ENCODE peak calls at places on chromosomes 3 and 15, in ten cellular contexts. One of them, this sample, is unnamed.

GRCh38 chr3:22922317-22922716 is 280.8 kb upstream of the UBE2E2 start:
- DNase-seq in NCI-H1436: no peak
- DNase-seq in glutamatergic neuron: no peak
- DNase-seq in HFFc6: no peak
- DNase-seq in endodermal cell: no peak
- DNase-seq in pulmonary artery endothelial cell: no peak
- DNase-seq in EH: no peak
- DNase-seq in NCI-H510A treated with DMSO at 0.1 percent for 48 hours: no peak
- DNase-seq in ELF-1: no peak
- DNase-seq in kidney epithelial cell: no peak
- DNase-seq in this sample: peak; percentile 8

GRCh38 chr3:99753268-99753975 is 64.2 kb upstream of the CMSS1 start:
- DNase-seq in NCI-H1436: peak; percentile 40
- DNase-seq in glutamatergic neuron: no peak
- DNase-seq in HFFc6: peak; percentile 63
- DNase-seq in endodermal cell: peak; percentile 68
- DNase-seq in pulmonary artery endothelial cell: peak; percentile 57
- DNase-seq in EH: peak; percentile 84
- DNase-seq in NCI-H510A treated with DMSO at 0.1 percent for 48 hours: peak; percentile 64
- DNase-seq in ELF-1: peak; percentile 16
- DNase-seq in kidney epithelial cell: peak; percentile 41
- DNase-seq in this sample: peak; percentile 39

GRCh38 chr3:109806929-109807328 is 469.6 kb upstream of the DPPA4 start:
- DNase-seq in NCI-H1436: no peak
- DNase-seq in glutamatergic neuron: no peak
- DNase-seq in HFFc6: peak; percentile 23
- DNase-seq in endodermal cell: no peak
- DNase-seq in pulmonary artery endothelial cell: peak; percentile 45
- DNase-seq in EH: peak; percentile 60
- DNase-seq in NCI-H510A treated with DMSO at 0.1 percent for 48 hours: no peak
- DNase-seq in ELF-1: no peak
- DNase-seq in kidney epithelial cell: no peak
- DNase-seq in this sample: no peak

GRCh38 chr15:92466834-92467233 is 73.2 kb downstream of the ST8SIA2 start:
- DNase-seq in NCI-H1436: no peak
- DNase-seq in glutamatergic neuron: no peak
- DNase-seq in HFFc6: no peak
- DNase-seq in endodermal cell: peak; percentile 29
- DNase-seq in pulmonary artery endothelial cell: no peak
- DNase-seq in EH: no peak
- DNase-seq in NCI-H510A treated with DMSO at 0.1 percent for 48 hours: no peak
- DNase-seq in ELF-1: no peak
- DNase-seq in kidney epithelial cell: no peak
- DNase-seq in this sample: no peak

GRCh38 chr3:149589332-149589731 is 68.5 kb downstream of the WWTR1 start:
- DNase-seq in NCI-H1436: no peak
- DNase-seq in glutamatergic neuron: no peak
- DNase-seq in HFFc6: peak; percentile 50
- DNase-seq in endodermal cell: no peak
- DNase-seq in pulmonary artery endothelial cell: no peak
- DNase-seq in EH: peak; percentile 87
- DNase-seq in NCI-H510A treated with DMSO at 0.1 percent for 48 hours: no peak
- DNase-seq in ELF-1: no peak
- DNase-seq in kidney epithelial cell: no peak
- DNase-seq in this sample: no peak

GRCh38 chr15:58453931-58454793 is 22.4 kb downstream of the LIPC start:
- DNase-seq in NCI-H1436: no peak
- DNase-seq in glutamatergic neuron: no peak
- DNase-seq in HFFc6: no peak
- DNase-seq in endodermal cell: no peak
- DNase-seq in pulmonary artery endothelial cell: no peak
- DNase-seq in EH: no peak
- DNase-seq in NCI-H510A treated with DMSO at 0.1 percent for 48 hours: no peak
- DNase-seq in ELF-1: no peak
- DNase-seq in kidney epithelial cell: no peak
- DNase-seq in this sample: no peak

GRCh38 chr3:131503328-131503650 is 518 bp upstream of the MRPL3 start:
- DNase-seq in NCI-H1436: no peak
- DNase-seq in glutamatergic neuron: no peak
- DNase-seq in HFFc6: no peak
- DNase-seq in endodermal cell: no peak
- DNase-seq in pulmonary artery endothelial cell: no peak
- DNase-seq in EH: peak; percentile 12
- DNase-seq in NCI-H510A treated with DMSO at 0.1 percent for 48 hours: no peak
- DNase-seq in ELF-1: no peak
- DNase-seq in kidney epithelial cell: no peak
- DNase-seq in this sample: peak; percentile 20

GRCh38 chr3:126378341-126378751 is 16.4 kb upstream of the CFAP100 start:
- DNase-seq in NCI-H1436: no peak
- DNase-seq in glutamatergic neuron: no peak
- DNase-seq in HFFc6: no peak
- DNase-seq in endodermal cell: no peak
- DNase-seq in pulmonary artery endothelial cell: no peak
- DNase-seq in EH: no peak
- DNase-seq in NCI-H510A treated with DMSO at 0.1 percent for 48 hours: no peak
- DNase-seq in ELF-1: no peak
- DNase-seq in kidney epithelial cell: no peak
- DNase-seq in this sample: no peak

GRCh38 chr15:35885870-35886269 is 339.9 kb upstream of the DPH6 start:
- DNase-seq in NCI-H1436: no peak
- DNase-seq in glutamatergic neuron: no peak
- DNase-seq in HFFc6: no peak
- DNase-seq in endodermal cell: no peak
- DNase-seq in pulmonary artery endothelial cell: no peak
- DNase-seq in EH: no peak
- DNase-seq in NCI-H510A treated with DMSO at 0.1 percent for 48 hours: no peak
- DNase-seq in ELF-1: no peak
- DNase-seq in kidney epithelial cell: no peak
- DNase-seq in this sample: no peak

GRCh38 chr15:33243869-33244268 is 49.4 kb upstream of the FMN1 start:
- DNase-seq in NCI-H1436: no peak
- DNase-seq in glutamatergic neuron: no peak
- DNase-seq in HFFc6: peak; percentile 69
- DNase-seq in endodermal cell: no peak
- DNase-seq in pulmonary artery endothelial cell: no peak
- DNase-seq in EH: peak; percentile 67
- DNase-seq in NCI-H510A treated with DMSO at 0.1 percent for 48 hours: no peak
- DNase-seq in ELF-1: no peak
- DNase-seq in kidney epithelial cell: peak; percentile 67
- DNase-seq in this sample: peak; percentile 24

GRCh38 chr15:50137330-50137761 is 18.3 kb upstream of the ATP8B4 start:
- DNase-seq in NCI-H1436: no peak
- DNase-seq in glutamatergic neuron: no peak
- DNase-seq in HFFc6: peak; percentile 99
- DNase-seq in endodermal cell: no peak
- DNase-seq in pulmonary artery endothelial cell: no peak
- DNase-seq in EH: peak; percentile 87
- DNase-seq in NCI-H510A treated with DMSO at 0.1 percent for 48 hours: no peak
- DNase-seq in ELF-1: no peak
- DNase-seq in kidney epithelial cell: peak; percentile 56
- DNase-seq in this sample: no peak

GRCh38 chr15:61379005-61379404 is 149.9 kb upstream of the RORA start:
- DNase-seq in NCI-H1436: no peak
- DNase-seq in glutamatergic neuron: no peak
- DNase-seq in HFFc6: no peak
- DNase-seq in endodermal cell: no peak
- DNase-seq in pulmonary artery endothelial cell: no peak
- DNase-seq in EH: no peak
- DNase-seq in NCI-H510A treated with DMSO at 0.1 percent for 48 hours: no peak
- DNase-seq in ELF-1: no peak
- DNase-seq in kidney epithelial cell: no peak
- DNase-seq in this sample: no peak

GRCh38 chr15:76183906-76184639 is 124.3 kb downstream of the TMEM266 start:
- DNase-seq in NCI-H1436: no peak
- DNase-seq in glutamatergic neuron: no peak
- DNase-seq in HFFc6: no peak
- DNase-seq in endodermal cell: no peak
- DNase-seq in pulmonary artery endothelial cell: no peak
- DNase-seq in EH: no peak
- DNase-seq in NCI-H510A treated with DMSO at 0.1 percent for 48 hours: no peak
- DNase-seq in ELF-1: no peak
- DNase-seq in kidney epithelial cell: no peak
- DNase-seq in this sample: no peak

GRCh38 chr15:60660290-60661051 is 181.5 kb upstream of the ICE2 start:
- DNase-seq in NCI-H1436: no peak
- DNase-seq in glutamatergic neuron: no peak
- DNase-seq in HFFc6: peak; percentile 52
- DNase-seq in endodermal cell: no peak
- DNase-seq in pulmonary artery endothelial cell: no peak
- DNase-seq in EH: peak; percentile 51
- DNase-seq in NCI-H510A treated with DMSO at 0.1 percent for 48 hours: no peak
- DNase-seq in ELF-1: no peak
- DNase-seq in kidney epithelial cell: no peak
- DNase-seq in this sample: peak; percentile 35

GRCh38 chr3:32200490-32200889 is 38.0 kb upstream of the CMTM8 start:
- DNase-seq in NCI-H1436: no peak
- DNase-seq in glutamatergic neuron: no peak
- DNase-seq in HFFc6: no peak
- DNase-seq in endodermal cell: no peak
- DNase-seq in pulmonary artery endothelial cell: peak; percentile 45
- DNase-seq in EH: no peak
- DNase-seq in NCI-H510A treated with DMSO at 0.1 percent for 48 hours: no peak
- DNase-seq in ELF-1: no peak
- DNase-seq in kidney epithelial cell: no peak
- DNase-seq in this sample: no peak

GRCh38 chr3:137869022-137869421 is 104.9 kb downstream of the SOX14 start:
- DNase-seq in NCI-H1436: no peak
- DNase-seq in glutamatergic neuron: no peak
- DNase-seq in HFFc6: no peak
- DNase-seq in endodermal cell: no peak
- DNase-seq in pulmonary artery endothelial cell: no peak
- DNase-seq in EH: no peak
- DNase-seq in NCI-H510A treated with DMSO at 0.1 percent for 48 hours: no peak
- DNase-seq in ELF-1: peak; percentile 32
- DNase-seq in kidney epithelial cell: no peak
- DNase-seq in this sample: no peak

GRCh38 chr15:51623386-51623938 is 891 bp upstream of the DMXL2 start:
- DNase-seq in NCI-H1436: no peak
- DNase-seq in glutamatergic neuron: no peak
- DNase-seq in HFFc6: no peak
- DNase-seq in endodermal cell: no peak
- DNase-seq in pulmonary artery endothelial cell: no peak
- DNase-seq in EH: no peak
- DNase-seq in NCI-H510A treated with DMSO at 0.1 percent for 48 hours: no peak
- DNase-seq in ELF-1: no peak
- DNase-seq in kidney epithelial cell: no peak
- DNase-seq in this sample: no peak

GRCh38 chr15:69046781-69047180 is 32.3 kb downstream of the NOX5 start:
- DNase-seq in NCI-H1436: no peak
- DNase-seq in glutamatergic neuron: no peak
- DNase-seq in HFFc6: no peak
- DNase-seq in endodermal cell: no peak
- DNase-seq in pulmonary artery endothelial cell: no peak
- DNase-seq in EH: no peak
- DNase-seq in NCI-H510A treated with DMSO at 0.1 percent for 48 hours: no peak
- DNase-seq in ELF-1: no peak
- DNase-seq in kidney epithelial cell: no peak
- DNase-seq in this sample: no peak

GRCh38 chr15:89365457-89366055 is 30.9 kb upstream of the POLG start:
- DNase-seq in NCI-H1436: no peak
- DNase-seq in glutamatergic neuron: no peak
- DNase-seq in HFFc6: no peak
- DNase-seq in endodermal cell: no peak
- DNase-seq in pulmonary artery endothelial cell: no peak
- DNase-seq in EH: no peak
- DNase-seq in NCI-H510A treated with DMSO at 0.1 percent for 48 hours: no peak
- DNase-seq in ELF-1: no peak
- DNase-seq in kidney epithelial cell: no peak
- DNase-seq in this sample: no peak

GRCh38 chr15:65248506-65248905 is 37.2 kb upstream of the CILP start:
- DNase-seq in NCI-H1436: no peak
- DNase-seq in glutamatergic neuron: no peak
- DNase-seq in HFFc6: no peak
- DNase-seq in endodermal cell: no peak
- DNase-seq in pulmonary artery endothelial cell: no peak
- DNase-seq in EH: no peak
- DNase-seq in NCI-H510A treated with DMSO at 0.1 percent for 48 hours: no peak
- DNase-seq in ELF-1: peak; percentile 56
- DNase-seq in kidney epithelial cell: no peak
- DNase-seq in this sample: no peak

GRCh38 chr15:64070965-64071851 is 22.4 kb downstream of the CIAO2A start:
- DNase-seq in NCI-H1436: no peak
- DNase-seq in glutamatergic neuron: no peak
- DNase-seq in HFFc6: peak; percentile 84
- DNase-seq in endodermal cell: no peak
- DNase-seq in pulmonary artery endothelial cell: peak; percentile 64
- DNase-seq in EH: peak; percentile 89
- DNase-seq in NCI-H510A treated with DMSO at 0.1 percent for 48 hours: no peak
- DNase-seq in ELF-1: no peak
- DNase-seq in kidney epithelial cell: peak; percentile 61
- DNase-seq in this sample: no peak

GRCh38 chr15:77627581-77627980 is 5.1 kb downstream of the LINGO1 start:
- DNase-seq in NCI-H1436: no peak
- DNase-seq in glutamatergic neuron: no peak
- DNase-seq in HFFc6: no peak
- DNase-seq in endodermal cell: no peak
- DNase-seq in pulmonary artery endothelial cell: no peak
- DNase-seq in EH: no peak
- DNase-seq in NCI-H510A treated with DMSO at 0.1 percent for 48 hours: no peak
- DNase-seq in ELF-1: no peak
- DNase-seq in kidney epithelial cell: no peak
- DNase-seq in this sample: no peak

GRCh38 chr3:141368062-141368924 is at the start of gene ZBTB38:
- DNase-seq in NCI-H1436: no peak
- DNase-seq in glutamatergic neuron: peak; percentile 30
- DNase-seq in HFFc6: peak; percentile 95
- DNase-seq in endodermal cell: peak; percentile 95
- DNase-seq in pulmonary artery endothelial cell: peak; percentile 77
- DNase-seq in EH: peak; percentile 98
- DNase-seq in NCI-H510A treated with DMSO at 0.1 percent for 48 hours: no peak
- DNase-seq in ELF-1: peak; percentile 99
- DNase-seq in kidney epithelial cell: peak; percentile 86
- DNase-seq in this sample: peak; percentile 16

GRCh38 chr15:63250312-63250965 is 27.0 kb upstream of the APH1B start:
- DNase-seq in NCI-H1436: no peak
- DNase-seq in glutamatergic neuron: no peak
- DNase-seq in HFFc6: peak; percentile 100
- DNase-seq in endodermal cell: no peak
- DNase-seq in pulmonary artery endothelial cell: no peak
- DNase-seq in EH: peak; percentile 99
- DNase-seq in NCI-H510A treated with DMSO at 0.1 percent for 48 hours: no peak
- DNase-seq in ELF-1: peak; percentile 4
- DNase-seq in kidney epithelial cell: peak; percentile 70
- DNase-seq in this sample: no peak

GRCh38 chr3:133527306-133527705 is 46.2 kb upstream of the CDV3 start:
- DNase-seq in NCI-H1436: no peak
- DNase-seq in glutamatergic neuron: no peak
- DNase-seq in HFFc6: no peak
- DNase-seq in endodermal cell: no peak
- DNase-seq in pulmonary artery endothelial cell: no peak
- DNase-seq in EH: peak; percentile 12
- DNase-seq in NCI-H510A treated with DMSO at 0.1 percent for 48 hours: no peak
- DNase-seq in ELF-1: no peak
- DNase-seq in kidney epithelial cell: no peak
- DNase-seq in this sample: no peak

GRCh38 chr3:49351521-49352011 is 6.6 kb downstream of the GPX1 start:
- DNase-seq in NCI-H1436: no peak
- DNase-seq in glutamatergic neuron: no peak
- DNase-seq in HFFc6: peak; percentile 89
- DNase-seq in endodermal cell: no peak
- DNase-seq in pulmonary artery endothelial cell: no peak
- DNase-seq in EH: peak; percentile 93
- DNase-seq in NCI-H510A treated with DMSO at 0.1 percent for 48 hours: no peak
- DNase-seq in ELF-1: no peak
- DNase-seq in kidney epithelial cell: peak; percentile 89
- DNase-seq in this sample: no peak

GRCh38 chr15:63969652-63970421 is 76.4 kb downstream of the DAPK2 start:
- DNase-seq in NCI-H1436: no peak
- DNase-seq in glutamatergic neuron: no peak
- DNase-seq in HFFc6: no peak
- DNase-seq in endodermal cell: peak; percentile 44
- DNase-seq in pulmonary artery endothelial cell: no peak
- DNase-seq in EH: peak; percentile 14
- DNase-seq in NCI-H510A treated with DMSO at 0.1 percent for 48 hours: no peak
- DNase-seq in ELF-1: no peak
- DNase-seq in kidney epithelial cell: no peak
- DNase-seq in this sample: no peak

GRCh38 chr15:31552482-31553099 is 226.0 kb downstream of the KLF13 start:
- DNase-seq in NCI-H1436: no peak
- DNase-seq in glutamatergic neuron: no peak
- DNase-seq in HFFc6: no peak
- DNase-seq in endodermal cell: no peak
- DNase-seq in pulmonary artery endothelial cell: no peak
- DNase-seq in EH: peak; percentile 34
- DNase-seq in NCI-H510A treated with DMSO at 0.1 percent for 48 hours: no peak
- DNase-seq in ELF-1: no peak
- DNase-seq in kidney epithelial cell: no peak
- DNase-seq in this sample: no peak

This sample was measured in SK-N-SH.